ENCODE peak calls at places on chromosomes 5 and 9, in eight cellular contexts. One of them, this sample, is unnamed.

GRCh38 chr9:115234094-115234493 is 116.1 kb upstream of the TNC start:
- DNase-seq in CD4-positive, alpha-beta memory T cell: no peak
- DNase-seq in GM23338: no peak
- DNase-seq in CD4-positive, alpha-beta T cell: no peak
- DNase-seq in heart left ventricle: no peak
- DNase-seq in H9: no peak
- DNase-seq in spleen: no peak
- DNase-seq in AG04450: peak; percentile 52
- DNase-seq in this sample: no peak

GRCh38 chr9:20538956-20539355 is 83.3 kb downstream of the MLLT3 start:
- DNase-seq in CD4-positive, alpha-beta memory T cell: no peak
- DNase-seq in GM23338: no peak
- DNase-seq in CD4-positive, alpha-beta T cell: no peak
- DNase-seq in heart left ventricle: no peak
- DNase-seq in H9: no peak
- DNase-seq in spleen: no peak
- DNase-seq in AG04450: no peak
- DNase-seq in this sample: no peak

GRCh38 chr5:175691761-175692160 is 33.9 kb downstream of the HRH2 start:
- DNase-seq in CD4-positive, alpha-beta memory T cell: no peak
- DNase-seq in GM23338: no peak
- DNase-seq in CD4-positive, alpha-beta T cell: no peak
- DNase-seq in heart left ventricle: no peak
- DNase-seq in H9: no peak
- DNase-seq in spleen: peak; percentile 64
- DNase-seq in AG04450: no peak
- DNase-seq in this sample: no peak

GRCh38 chr9:128894764-128895163 is 12.8 kb downstream of the LRRC8A start:
- DNase-seq in CD4-positive, alpha-beta memory T cell: peak; percentile 38
- DNase-seq in GM23338: no peak
- DNase-seq in CD4-positive, alpha-beta T cell: no peak
- DNase-seq in heart left ventricle: no peak
- DNase-seq in H9: no peak
- DNase-seq in spleen: no peak
- DNase-seq in AG04450: no peak
- DNase-seq in this sample: no peak

GRCh38 chr9:109440797-109441287 is 57.3 kb downstream of the PTPN3 start:
- DNase-seq in CD4-positive, alpha-beta memory T cell: peak; percentile 45
- DNase-seq in GM23338: peak; percentile 95
- DNase-seq in CD4-positive, alpha-beta T cell: peak; percentile 7
- DNase-seq in heart left ventricle: peak; percentile 45
- DNase-seq in H9: peak; percentile 74
- DNase-seq in spleen: no peak
- DNase-seq in AG04450: peak; percentile 70
- DNase-seq in this sample: no peak

GRCh38 chr5:145931718-145932117 is 4.7 kb upstream of the SH3RF2 start:
- DNase-seq in CD4-positive, alpha-beta memory T cell: no peak
- DNase-seq in GM23338: no peak
- DNase-seq in CD4-positive, alpha-beta T cell: no peak
- DNase-seq in heart left ventricle: no peak
- DNase-seq in H9: no peak
- DNase-seq in spleen: no peak
- DNase-seq in AG04450: no peak
- DNase-seq in this sample: no peak

GRCh38 chr5:32283539-32284377 is 29.0 kb downstream of the MTMR12 start:
- DNase-seq in CD4-positive, alpha-beta memory T cell: no peak
- DNase-seq in GM23338: no peak
- DNase-seq in CD4-positive, alpha-beta T cell: no peak
- DNase-seq in heart left ventricle: no peak
- DNase-seq in H9: no peak
- DNase-seq in spleen: no peak
- DNase-seq in AG04450: no peak
- DNase-seq in this sample: no peak

GRCh38 chr9:124251605-124252366 is 6.0 kb upstream of the NEK6 start:
- DNase-seq in CD4-positive, alpha-beta memory T cell: no peak
- DNase-seq in GM23338: no peak
- DNase-seq in CD4-positive, alpha-beta T cell: no peak
- DNase-seq in heart left ventricle: no peak
- DNase-seq in H9: no peak
- DNase-seq in spleen: no peak
- DNase-seq in AG04450: no peak
- DNase-seq in this sample: no peak

DNA sequence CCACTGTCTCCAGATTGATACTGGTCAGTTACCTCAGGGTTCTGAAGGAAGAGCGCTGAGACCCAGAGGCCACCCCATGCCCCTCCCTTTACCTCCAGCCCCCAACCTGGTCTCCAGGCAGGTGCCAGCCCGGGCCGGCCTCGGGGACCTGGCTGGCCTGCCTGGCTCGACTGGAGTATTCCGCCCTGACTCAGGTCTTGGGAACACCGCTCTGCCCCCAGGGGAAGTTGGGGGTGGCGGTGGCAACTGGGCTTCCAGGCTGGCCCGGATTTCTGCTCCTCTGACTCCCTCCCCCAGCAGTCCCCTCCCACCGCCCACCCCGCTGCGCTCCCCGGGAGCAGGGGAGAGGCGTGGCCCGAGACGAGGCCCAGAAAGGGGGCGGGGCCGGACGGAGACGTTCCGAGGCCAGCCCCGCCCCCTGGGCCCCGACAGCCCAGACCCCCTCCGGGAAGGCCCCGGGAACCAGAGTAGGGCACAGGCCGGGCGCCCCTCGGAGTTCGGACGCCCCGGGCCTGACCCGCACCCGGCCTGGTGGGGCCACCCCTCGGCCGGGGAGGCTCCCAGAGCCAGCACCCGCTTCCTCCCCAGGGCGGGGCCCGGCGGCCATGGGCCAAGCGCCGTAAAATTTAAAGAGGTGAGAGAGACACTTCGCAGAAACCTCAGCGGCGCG is 82.5 kb upstream of the ZBTB43 start:
- DNase-seq in CD4-positive, alpha-beta memory T cell: peak; percentile 84
- DNase-seq in GM23338: peak; percentile 95
- DNase-seq in CD4-positive, alpha-beta T cell: peak; percentile 88
- DNase-seq in heart left ventricle: peak; percentile 76
- DNase-seq in H9: peak; percentile 88
- DNase-seq in spleen: peak; percentile 98
- DNase-seq in AG04450: no peak
- DNase-seq in this sample: no peak
- H3K27ac ChIP-seq in CD4-positive, alpha-beta memory T cell: peak overlapping the region; percentile 89
- H3K27ac ChIP-seq in GM23338: no peak overlapping the region
- H3K27ac ChIP-seq in CD4-positive, alpha-beta T cell: peak overlapping the region; percentile 93
- H3K27ac ChIP-seq in heart left ventricle: peak overlapping the region; percentile 68
- H3K27ac ChIP-seq in H9: no peak overlapping the region
- H3K27ac ChIP-seq in spleen: peak overlapping the region; percentile 91
- H3K27ac ChIP-seq in AG04450: no peak overlapping the region
- H3K27ac ChIP-seq in this sample: no peak overlapping the region

DNA sequence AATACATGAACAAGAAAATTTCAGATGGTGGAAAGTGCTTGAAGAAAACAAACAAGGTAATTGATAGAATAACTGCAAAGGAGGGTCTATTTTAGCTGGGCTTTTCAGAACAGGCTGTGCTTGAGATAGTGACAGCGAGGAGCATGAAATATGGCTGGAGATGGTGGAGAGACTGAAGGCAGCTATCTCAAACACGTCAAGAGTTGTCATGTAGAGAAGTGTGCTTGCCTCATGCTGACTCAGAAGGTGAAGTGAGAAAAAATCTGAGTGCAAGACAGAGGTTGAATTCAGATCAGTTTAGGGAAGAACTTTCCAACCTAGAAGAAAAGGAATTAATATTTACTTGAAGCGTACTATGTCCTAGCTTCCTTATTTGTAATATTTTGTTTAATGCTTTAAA is 115.5 kb upstream of the RANBP3L start:
- DNase-seq in CD4-positive, alpha-beta memory T cell: no peak
- DNase-seq in GM23338: no peak
- DNase-seq in CD4-positive, alpha-beta T cell: no peak
- DNase-seq in heart left ventricle: no peak
- DNase-seq in H9: no peak
- DNase-seq in spleen: no peak
- DNase-seq in AG04450: no peak
- DNase-seq in this sample: no peak
- H3K27ac ChIP-seq in CD4-positive, alpha-beta memory T cell: no peak overlapping the region
- H3K27ac ChIP-seq in GM23338: no peak overlapping the region
- H3K27ac ChIP-seq in CD4-positive, alpha-beta T cell: no peak overlapping the region
- H3K27ac ChIP-seq in heart left ventricle: no peak overlapping the region
- H3K27ac ChIP-seq in H9: no peak overlapping the region
- H3K27ac ChIP-seq in spleen: no peak overlapping the region
- H3K27ac ChIP-seq in AG04450: no peak overlapping the region
- H3K27ac ChIP-seq in this sample: no peak overlapping the region

GRCh38 chr9:130860458-130861316 is 25.6 kb downstream of the ABL1 start:
- DNase-seq in CD4-positive, alpha-beta memory T cell: no peak
- DNase-seq in GM23338: peak; percentile 58
- DNase-seq in CD4-positive, alpha-beta T cell: no peak
- DNase-seq in heart left ventricle: peak; percentile 86
- DNase-seq in H9: no peak
- DNase-seq in spleen: peak; percentile 80
- DNase-seq in AG04450: peak; percentile 83
- DNase-seq in this sample: no peak
- H3K27ac ChIP-seq in CD4-positive, alpha-beta memory T cell: no peak overlapping the region
- H3K27ac ChIP-seq in GM23338: peak overlapping the region; percentile 86
- H3K27ac ChIP-seq in CD4-positive, alpha-beta T cell: no peak overlapping the region
- H3K27ac ChIP-seq in heart left ventricle: peak overlapping the region; percentile 72
- H3K27ac ChIP-seq in H9: no peak overlapping the region
- H3K27ac ChIP-seq in spleen: no peak overlapping the region
- H3K27ac ChIP-seq in AG04450: peak overlapping the region; percentile 90
- H3K27ac ChIP-seq in this sample: peak overlapping the region; percentile 60

DNA sequence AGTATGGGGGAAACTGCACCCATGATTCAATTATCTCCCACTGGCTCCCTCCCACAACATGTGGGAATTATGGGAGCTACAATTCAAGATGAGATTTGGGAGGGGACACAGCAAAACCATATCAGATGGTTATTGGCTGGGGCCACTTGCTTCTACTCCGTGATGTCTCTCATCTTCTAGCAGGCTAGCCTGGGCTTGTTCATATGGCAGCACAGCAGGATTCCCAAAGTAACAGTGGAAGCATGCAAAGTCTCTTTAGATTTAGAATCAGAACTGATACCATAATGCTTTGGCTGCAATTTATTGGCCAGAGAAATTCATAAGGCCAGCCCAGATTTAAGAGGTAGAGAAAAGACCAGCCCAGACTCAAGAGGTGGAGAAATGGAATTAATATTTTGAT is 126.2 kb downstream of the PTTG1 start:
- DNase-seq in CD4-positive, alpha-beta memory T cell: no peak
- DNase-seq in GM23338: no peak
- DNase-seq in CD4-positive, alpha-beta T cell: no peak
- DNase-seq in heart left ventricle: no peak
- DNase-seq in H9: no peak
- DNase-seq in spleen: no peak
- DNase-seq in AG04450: no peak
- DNase-seq in this sample: no peak
- H3K27ac ChIP-seq in CD4-positive, alpha-beta memory T cell: no peak overlapping the region
- H3K27ac ChIP-seq in GM23338: no peak overlapping the region
- H3K27ac ChIP-seq in CD4-positive, alpha-beta T cell: no peak overlapping the region
- H3K27ac ChIP-seq in heart left ventricle: no peak overlapping the region
- H3K27ac ChIP-seq in H9: no peak overlapping the region
- H3K27ac ChIP-seq in spleen: no peak overlapping the region
- H3K27ac ChIP-seq in AG04450: no peak overlapping the region
- H3K27ac ChIP-seq in this sample: no peak overlapping the region

DNA sequence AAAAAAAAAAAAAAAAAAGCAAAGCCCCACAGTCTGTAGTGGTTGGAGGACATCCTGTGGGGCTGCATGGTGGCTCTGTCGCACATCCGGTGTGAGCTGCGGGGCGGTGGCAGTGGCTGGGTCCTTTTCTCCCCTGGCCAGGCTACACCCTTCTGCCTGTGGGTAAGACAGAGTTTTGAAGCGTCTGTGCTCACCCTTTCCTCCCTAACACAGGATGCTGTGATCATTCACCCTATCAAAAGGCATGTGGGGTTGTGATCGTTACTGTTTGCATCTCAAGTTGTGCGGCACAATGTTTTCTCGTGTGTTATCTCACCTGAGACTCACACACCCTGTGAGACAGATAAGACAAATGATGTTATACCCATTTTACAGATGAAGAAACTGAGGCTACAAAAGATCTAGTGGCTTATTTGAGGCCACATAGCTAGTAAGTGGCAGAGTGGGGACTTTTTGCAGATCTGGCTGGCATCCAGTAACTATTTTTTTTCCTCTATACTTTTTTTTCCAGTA is 17.5 kb downstream of the IRF1 start:
- DNase-seq in CD4-positive, alpha-beta memory T cell: peak; percentile 95
- DNase-seq in GM23338: no peak
- DNase-seq in CD4-positive, alpha-beta T cell: peak; percentile 79
- DNase-seq in heart left ventricle: no peak
- DNase-seq in H9: no peak
- DNase-seq in spleen: peak; percentile 95
- DNase-seq in AG04450: no peak
- DNase-seq in this sample: no peak
- H3K27ac ChIP-seq in CD4-positive, alpha-beta memory T cell: peak overlapping the region; percentile 65
- H3K27ac ChIP-seq in GM23338: no peak overlapping the region
- H3K27ac ChIP-seq in CD4-positive, alpha-beta T cell: peak overlapping the region; percentile 70
- H3K27ac ChIP-seq in heart left ventricle: no peak overlapping the region
- H3K27ac ChIP-seq in H9: no peak overlapping the region
- H3K27ac ChIP-seq in spleen: peak overlapping the region; percentile 68
- H3K27ac ChIP-seq in AG04450: no peak overlapping the region
- H3K27ac ChIP-seq in this sample: no peak overlapping the region

DNA sequence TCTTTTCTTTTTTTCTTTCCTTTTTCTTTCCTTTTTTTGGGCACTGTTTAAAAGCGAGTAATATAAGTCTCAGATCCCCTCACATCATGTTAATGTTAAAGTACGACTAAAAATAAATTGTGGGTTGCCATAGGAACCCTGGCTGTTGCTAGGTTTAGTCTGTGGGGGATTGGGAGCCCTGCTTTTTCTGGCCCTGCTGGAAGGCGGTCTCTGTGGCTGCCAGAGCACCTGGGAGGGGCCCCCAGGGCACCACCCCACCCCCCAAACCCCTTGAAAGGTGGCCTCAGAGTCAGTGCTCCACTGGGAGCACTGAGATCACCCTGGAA is 66.3 kb upstream of the NEURL1B start:
- DNase-seq in CD4-positive, alpha-beta memory T cell: no peak
- DNase-seq in GM23338: no peak
- DNase-seq in CD4-positive, alpha-beta T cell: no peak
- DNase-seq in heart left ventricle: no peak
- DNase-seq in H9: no peak
- DNase-seq in spleen: no peak
- DNase-seq in AG04450: no peak
- DNase-seq in this sample: no peak
- H3K27ac ChIP-seq in CD4-positive, alpha-beta memory T cell: no peak overlapping the region
- H3K27ac ChIP-seq in GM23338: no peak overlapping the region
- H3K27ac ChIP-seq in CD4-positive, alpha-beta T cell: no peak overlapping the region
- H3K27ac ChIP-seq in heart left ventricle: peak overlapping the region; percentile 64
- H3K27ac ChIP-seq in H9: no peak overlapping the region
- H3K27ac ChIP-seq in spleen: no peak overlapping the region
- H3K27ac ChIP-seq in AG04450: no peak overlapping the region
- H3K27ac ChIP-seq in this sample: no peak overlapping the region

GRCh38 chr9:136122425-136123383 is 4.0 kb upstream of the TMEM250 start:
- DNase-seq in CD4-positive, alpha-beta memory T cell: peak; percentile 69
- DNase-seq in GM23338: peak; percentile 84
- DNase-seq in CD4-positive, alpha-beta T cell: peak; percentile 74
- DNase-seq in heart left ventricle: peak; percentile 76
- DNase-seq in H9: peak; percentile 75
- DNase-seq in spleen: peak; percentile 94
- DNase-seq in AG04450: no peak
- DNase-seq in this sample: peak; percentile 61
- H3K27ac ChIP-seq in CD4-positive, alpha-beta memory T cell: no peak overlapping the region
- H3K27ac ChIP-seq in GM23338: no peak overlapping the region
- H3K27ac ChIP-seq in CD4-positive, alpha-beta T cell: no peak overlapping the region
- H3K27ac ChIP-seq in heart left ventricle: no peak overlapping the region
- H3K27ac ChIP-seq in H9: no peak overlapping the region
- H3K27ac ChIP-seq in spleen: no peak overlapping the region
- H3K27ac ChIP-seq in AG04450: no peak overlapping the region
- H3K27ac ChIP-seq in this sample: peak overlapping the region; percentile 45

This sample was measured in substantia nigra.